ENCODE peak calls at places on chromosome 3, in four cellular contexts. Y, F, W and L are unnamed samples.
A peak's percentile ranks its signal among the peaks of the same experiment; 100 is the strongest.

GRCh38 chr3:195203631-195204030 is 67.3 kb downstream of the XXYLT1 start:
- DNase-seq in F (peak; percentile 33), Y (no peak), W (no peak), L (no peak)

GRCh38 chr3:192879346-192880031 is 38.2 kb downstream of the MB21D2 start:
- DNase-seq in W (no peak), Y (peak; percentile 47), F (no peak), L (peak; percentile 80)

GRCh38 chr3:152315623-152316022 is 46.9 kb downstream of the MBNL1 start:
- DNase-seq in F (no peak), W (no peak), Y (no peak), L (no peak)

GRCh38 chr3:157127831-157128767 is 31.8 kb downstream of the CCNL1 start:
- DNase-seq in W (peak; percentile 41), F (peak; percentile 60), Y (no peak), L (peak; percentile 83)

GRCh38 chr3:10205461-10206165 is 40.9 kb downstream of the IRAK2 start:
- DNase-seq in F (no peak), Y (no peak), W (peak; percentile 88), L (peak; percentile 76)

GRCh38 chr3:65548848-65549625 is 489.7 kb downstream of the MAGI1 start:
- DNase-seq in Y (peak; percentile 44), F (no peak), W (no peak), L (no peak)

GRCh38 chr3:126125781-126126251 is 41.9 kb upstream of the SLC41A3 start:
- DNase-seq in Y (no peak), W (no peak), F (peak; percentile 10), L (no peak)

GRCh38 chr3:194000712-194001111 is 135.2 kb upstream of the HES1 start:
- DNase-seq in W (no peak), Y (no peak), F (no peak), L (no peak)

GRCh38 chr3:44235604-44236484 is 5.8 kb upstream of the TOPAZ1 start:
- DNase-seq in Y (peak; percentile 63), W (no peak), F (peak; percentile 84), L (peak; percentile 71)

GRCh38 chr3:184491867-184492615 is 69.5 kb upstream of the EPHB3 start:
- DNase-seq in Y (no peak), W (no peak), F (peak; percentile 46), L (no peak)

GRCh38 chr3:49015765-49016164 is 2.6 kb downstream of the DALRD3 start:
- DNase-seq in W (no peak), Y (no peak), F (no peak), L (no peak)

GRCh38 chr3:120077726-120078125 is 16.5 kb downstream of the GSK3B start:
- DNase-seq in W (no peak), F (no peak), Y (no peak), L (no peak)

GRCh38 chr3:194474675-194475074 is 12.1 kb downstream of the ATP13A3 start:
- DNase-seq in Y (no peak), W (no peak), F (no peak), L (no peak)

GRCh38 chr3:140342668-140343067 is 335.2 kb upstream of the TRIM42 start:
- DNase-seq in W (no peak), Y (no peak), F (no peak), L (no peak)

GRCh38 chr3:194323785-194324735 is 27.1 kb downstream of the CPN2 start:
- DNase-seq in F (no peak), W (no peak), Y (no peak), L (peak; percentile 50)

GRCh38 chr3:20064387-20064786 is 24.1 kb downstream of the KAT2B start:
- DNase-seq in Y (no peak), W (no peak), F (no peak), L (no peak)

GRCh38 chr3:126852536-126852935 is 130.4 kb upstream of the PLXNA1 start:
- DNase-seq in W (no peak), F (no peak), Y (no peak), L (no peak)

GRCh38 chr3:53921296-53921695 is 29.6 kb upstream of the SELENOK start:
- DNase-seq in Y (no peak), F (no peak), W (no peak), L (no peak)

GRCh38 chr3:77414881-77415280 is 375.0 kb downstream of the ROBO2 start:
- DNase-seq in F (no peak), W (no peak), Y (no peak), L (no peak)

GRCh38 chr3:189270248-189270832 is 98.6 kb downstream of the TPRG1 start:
- DNase-seq in F (peak; percentile 62), W (no peak), Y (no peak), L (peak; percentile 76)

GRCh38 chr3:69922521-69923000 is 77.0 kb upstream of the SAMMSON start:
- DNase-seq in Y (no peak), W (no peak), F (no peak), L (no peak)
- H3K4me3 ChIP-seq in Y (no peak overlapping the region), W (no peak overlapping the region), F (no peak overlapping the region), L (no peak overlapping the region)

GRCh38 chr3:23488618-23489017 is 285.5 kb downstream of the UBE2E2 start:
- DNase-seq in W (no peak), F (no peak), Y (no peak), L (no peak)
- H3K4me3 ChIP-seq in W (no peak overlapping the region), F (no peak overlapping the region), Y (no peak overlapping the region), L (no peak overlapping the region)

GRCh38 chr3:16251316-16252085 is 13.2 kb downstream of the DPH3 start:
- DNase-seq in Y (no peak), F (no peak), W (no peak), L (no peak)

GRCh38 chr3:16252243-16252978 is 12.3 kb downstream of the DPH3 start:
- DNase-seq in W (no peak), Y (no peak), F (no peak), L (no peak)

GRCh38 chr3:16253601-16254000 is 11.1 kb downstream of the DPH3 start:
- DNase-seq in Y (no peak), W (no peak), F (peak; percentile 86), L (no peak)

GRCh38 chr3:16254933-16255725 is 9.6 kb downstream of the DPH3 start:
- DNase-seq in F (no peak), Y (no peak), W (no peak), L (no peak)

GRCh38 chr3:16252988-16253387 is 11.8 kb downstream of the DPH3 start:
- DNase-seq in F (no peak), W (no peak), Y (no peak), L (no peak)
- H3K4me3 ChIP-seq in F (no peak overlapping the region), W (no peak overlapping the region), Y (no peak overlapping the region), L (no peak overlapping the region)

DNA sequence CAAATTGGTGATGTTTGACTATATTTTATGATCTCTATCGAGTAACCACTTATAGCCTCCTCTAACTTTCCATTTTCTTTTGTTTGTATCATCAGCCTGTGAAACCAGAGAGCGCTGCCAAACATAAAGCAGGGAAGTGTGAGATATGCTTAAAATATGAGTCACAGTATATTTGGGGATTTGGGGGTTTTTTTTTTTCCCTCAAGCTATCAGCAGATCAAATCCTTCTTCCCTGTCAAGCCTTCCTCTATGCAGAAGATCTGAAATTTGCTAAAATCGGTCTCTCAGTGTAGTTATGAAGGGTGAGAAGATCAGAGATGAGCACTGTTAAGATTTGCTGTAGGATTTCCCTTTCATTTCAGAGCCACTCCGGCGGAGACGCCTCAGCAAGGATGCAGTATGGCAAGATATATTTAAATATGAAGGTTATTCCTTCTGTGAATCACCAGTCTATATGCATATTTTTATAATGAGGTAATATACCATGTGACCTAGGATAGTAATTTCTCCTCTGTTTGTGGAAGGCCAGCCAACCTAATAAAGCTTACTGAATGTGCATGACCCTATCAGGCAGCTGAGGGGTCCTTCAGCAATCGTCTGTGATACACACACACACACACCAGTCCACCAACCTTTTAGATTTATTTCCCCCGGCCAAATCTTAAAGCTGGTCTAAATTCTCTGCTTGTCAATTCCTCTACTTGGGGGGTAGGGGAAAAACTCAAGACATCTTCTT is 474.1 kb downstream of the FOXP1 start:
- DNase-seq in F (no peak), W (no peak), Y (no peak), L (peak; percentile 67)
- H3K4me3 ChIP-seq in F (no peak overlapping the region), W (peak overlapping the region; percentile 3), Y (no peak overlapping the region), L (peak overlapping the region; percentile 23)

DNA sequence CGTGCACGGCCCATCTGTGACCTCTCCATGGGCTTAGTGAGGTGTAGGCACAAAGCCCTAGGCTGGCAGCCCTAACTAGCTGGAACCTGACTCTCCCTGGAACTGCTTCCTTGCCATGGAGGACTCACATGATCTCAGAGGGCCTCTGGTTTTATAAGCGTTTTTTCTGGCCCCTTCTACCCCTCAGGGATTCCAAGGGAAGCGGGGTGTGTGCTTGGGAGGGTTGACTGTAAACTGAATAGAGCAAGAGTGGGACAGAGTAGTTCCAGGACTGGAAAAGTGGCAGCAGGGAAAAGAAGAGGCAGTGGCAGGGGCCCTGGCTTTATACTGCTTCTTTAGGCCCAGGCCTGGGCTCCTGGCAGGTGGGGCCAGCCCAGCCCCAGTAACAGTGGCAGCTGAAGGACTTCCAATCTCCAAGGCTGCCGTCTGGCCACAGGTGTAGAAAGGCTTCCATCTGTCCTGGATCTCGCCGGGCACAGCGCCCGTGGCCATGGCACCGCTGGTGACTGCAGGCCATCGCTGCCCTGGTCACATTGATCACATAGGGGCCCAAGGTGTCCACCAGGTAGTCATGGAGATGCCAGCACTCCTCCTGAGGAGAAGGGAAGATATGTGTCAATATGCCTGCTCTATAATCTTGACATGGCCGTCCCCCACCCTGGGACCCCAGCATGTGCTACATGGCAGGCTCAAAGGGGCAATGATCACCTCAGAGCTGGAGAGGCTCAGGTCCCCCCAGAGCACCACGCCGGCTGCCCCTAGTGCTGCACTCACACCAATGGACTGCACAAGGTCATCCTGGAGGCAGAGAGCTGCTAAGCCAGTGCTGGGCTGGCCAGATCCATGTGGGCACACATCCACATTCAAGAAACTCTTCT is 934 bp upstream of the IFRD2 start:
- DNase-seq in Y (no peak), F (no peak), W (no peak), L (no peak)
- H3K4me3 ChIP-seq in Y (peak overlapping the region; percentile 99), F (peak overlapping the region; percentile 91), W (peak overlapping the region; percentile 92), L (peak overlapping the region; percentile 42)

GRCh38 chr3:197465996-197466549 is 89.7 kb downstream of the BDH1 start:
- DNase-seq in F (no peak), Y (no peak), W (no peak), L (no peak)
- H3K4me3 ChIP-seq in F (no peak overlapping the region), Y (no peak overlapping the region), W (no peak overlapping the region), L (no peak overlapping the region)

DNA sequence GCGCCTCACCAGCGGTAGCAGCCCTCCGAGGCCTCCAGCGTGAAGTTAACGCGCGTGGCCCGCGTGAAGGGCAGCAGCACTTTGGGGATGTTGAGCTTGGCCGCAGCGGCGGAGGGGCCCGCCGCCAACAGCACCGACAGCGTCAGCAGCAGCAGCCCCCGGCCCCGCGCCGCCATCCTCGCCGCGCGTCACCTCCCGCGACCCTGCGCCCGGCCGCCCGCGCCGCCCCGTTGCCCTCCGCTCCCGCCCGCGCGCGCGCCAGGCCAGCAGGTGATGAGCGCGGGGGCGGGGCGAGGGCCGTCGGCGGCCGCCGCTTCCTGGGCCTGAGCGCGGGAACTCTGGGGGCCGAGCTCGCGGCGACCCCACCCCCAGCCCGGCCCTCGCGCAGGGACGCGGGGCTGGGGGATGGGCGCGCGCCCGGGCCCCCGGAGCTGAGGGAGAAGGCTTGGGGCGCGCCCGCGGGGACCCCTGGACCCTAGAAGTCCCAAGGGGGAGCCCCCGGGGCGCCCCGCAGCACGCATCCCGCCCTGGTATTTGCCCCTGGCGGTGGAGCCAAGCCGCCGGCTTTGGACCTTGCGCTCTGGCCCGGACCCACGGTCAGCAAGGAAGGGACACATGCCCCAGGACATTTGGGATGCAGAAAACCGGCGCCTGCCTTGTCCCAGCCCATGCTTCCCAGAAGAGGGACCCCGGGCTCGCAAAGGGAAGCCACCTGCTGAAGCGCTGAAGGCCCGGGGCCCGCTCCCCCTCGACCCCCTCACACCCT is at the start of gene NUP210:
- DNase-seq in F (peak; percentile 56), Y (peak; percentile 63), W (no peak), L (no peak)
- H3K4me3 ChIP-seq in F (peak within 1 kb of the TSS; percentile 73), Y (peak within 1 kb of the TSS; percentile 91), W (peak within 1 kb of the TSS; percentile 77), L (no peak within 1 kb of the TSS)